ENCODE peak calls at places on chromosomes 7 and 10, in six cellular contexts. B, T, F, N, Y and L are unnamed samples.

GRCh38 chr7:11584406-11585031 is 247.5 kb downstream of the THSD7A start:
- DNase-seq in B (no peak), T (no peak), F (no peak), N (no peak), Y (no peak), L (no peak)

GRCh38 chr7:155136619-155137243 is 66.6 kb downstream of the HTR5A start:
- DNase-seq in B (no peak), T (no peak), F (no peak), N (no peak), Y (no peak), L (no peak)

GRCh38 chr10:23457632-23458417 is 18.9 kb downstream of the OTUD1 start:
- DNase-seq in B (no peak), T (no peak), F (no peak), N (no peak), Y (no peak), L (no peak)

GRCh38 chr10:13917791-13918190 is 331.0 kb downstream of the PRPF18 start:
- DNase-seq in B (no peak), T (no peak), F (no peak), N (no peak), Y (no peak), L (no peak)

GRCh38 chr7:12712236-12712635 is 24.8 kb downstream of the ARL4A start:
- DNase-seq in B (no peak), T (no peak), F (no peak), N (no peak), Y (peak; percentile 69), L (peak; percentile 84)

GRCh38 chr10:31580646-31581045 is 261.6 kb downstream of the ZEB1 start:
- DNase-seq in B (no peak), T (no peak), F (no peak), N (no peak), Y (no peak), L (no peak)

GRCh38 chr7:114109299-114109698 is 190.5 kb upstream of the PPP1R3A start:
- DNase-seq in B (no peak), T (no peak), F (no peak), N (no peak), Y (no peak), L (no peak)

GRCh38 chr7:2633538-2634264 is 1.9 kb downstream of the TTYH3 start:
- DNase-seq in B (peak; percentile 50), T (no peak), F (peak; percentile 57), N (no peak), Y (peak; percentile 45), L (peak; percentile 95)

GRCh38 chr7:134885967-134886352 is 100.3 kb upstream of the AGBL3 start:
- DNase-seq in B (no peak), T (no peak), F (peak; percentile 44), N (no peak), Y (peak; percentile 52), L (peak; percentile 90)

GRCh38 chr7:51543801-51544553 is 227.4 kb upstream of the COBL start:
- DNase-seq in B (no peak), T (no peak), F (no peak), N (no peak), Y (no peak), L (no peak)

GRCh38 chr7:99733003-99733402 is 2.0 kb downstream of the CYP3A7 start:
- DNase-seq in B (no peak), T (no peak), F (no peak), N (no peak), Y (peak; percentile 28), L (no peak)

GRCh38 chr7:102404005-102404861 is 8.1 kb downstream of the PRKRIP1 start:
- DNase-seq in B (peak; percentile 50), T (no peak), F (peak; percentile 80), N (peak; percentile 78), Y (peak; percentile 64), L (peak; percentile 89)

GRCh38 chr7:157018328-157018996 is 8.0 kb upstream of the MNX1 start:
- DNase-seq in B (no peak), T (no peak), F (no peak), N (no peak), Y (no peak), L (no peak)

GRCh38 chr10:103833731-103834365 is 21.5 kb downstream of the SH3PXD2A start:
- DNase-seq in B (no peak), T (no peak), F (peak; percentile 76), N (peak; percentile 14), Y (peak; percentile 88), L (peak; percentile 83)

GRCh38 chr7:92968502-92968901 is 132.1 kb upstream of the CDK6 start:
- DNase-seq in B (no peak), T (peak; percentile 15), F (no peak), N (no peak), Y (no peak), L (no peak)
- TF ChIP-seq MYC in B (no peak), T (no peak), F (no peak), N (no peak), Y (no peak), L (no peak)

DNA sequence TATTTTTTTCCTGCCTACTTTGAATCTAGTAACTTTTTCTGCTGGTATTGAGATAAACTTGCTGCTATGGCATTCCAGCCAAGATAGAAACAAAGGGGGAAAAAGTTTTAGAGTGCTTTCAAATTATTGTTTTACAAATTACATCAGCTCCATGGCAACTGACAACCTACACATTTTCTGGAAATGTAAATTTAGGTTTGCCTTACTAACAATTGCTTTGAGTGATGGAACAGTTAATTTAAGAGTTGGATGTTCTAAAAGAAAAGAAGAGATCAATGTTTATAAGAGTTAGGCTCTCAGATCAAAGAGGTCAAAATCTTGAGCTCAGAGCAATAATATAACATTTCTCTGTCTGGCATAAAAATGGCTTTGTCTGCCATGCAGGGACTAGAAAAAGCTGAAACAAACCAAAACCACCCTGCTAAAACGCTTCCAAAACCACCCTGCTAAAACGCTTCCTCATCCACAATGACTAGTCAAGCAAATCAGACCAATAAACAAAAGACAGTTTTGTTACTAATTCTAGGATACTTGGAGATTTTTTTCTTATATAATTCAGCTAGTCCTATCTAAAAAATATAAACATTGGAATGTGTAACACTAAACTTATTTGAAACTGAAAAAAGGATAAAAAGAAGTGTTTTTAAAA is 32.4 kb downstream of the ORC5 start:
- DNase-seq in B (peak; percentile 9), T (no peak), F (no peak), N (no peak), Y (no peak), L (no peak)
- TF ChIP-seq MAX in B (no peak), T (no peak), F (no peak), N (no peak), Y (no peak), L (no peak)

GRCh38 chr10:7856685-7857084 is 38.4 kb downstream of the TAF3 start:
- DNase-seq in B (no peak), T (no peak), F (no peak), N (no peak), Y (no peak), L (no peak)
- TF ChIP-seq MYC in B (no peak), T (no peak), F (no peak), N (no peak), Y (no peak), L (no peak)

GRCh38 chr10:132363921-132364593 is 32.1 kb downstream of the LRRC27 start:
- DNase-seq in B (peak; percentile 17), T (peak; percentile 13), F (peak; percentile 46), N (peak; percentile 40), Y (peak; percentile 45), L (peak; percentile 57)

GRCh38 chr10:132366006-132366405 is 31.0 kb upstream of the PWWP2B start:
- DNase-seq in B (no peak), T (no peak), F (no peak), N (no peak), Y (no peak), L (no peak)

GRCh38 chr10:132365102-132365501 is 31.9 kb upstream of the PWWP2B start:
- DNase-seq in B (no peak), T (no peak), F (no peak), N (no peak), Y (no peak), L (no peak)

GRCh38 chr10:132363376-132363775 is 31.4 kb downstream of the LRRC27 start:
- DNase-seq in B (no peak), T (no peak), F (no peak), N (no peak), Y (no peak), L (no peak)

GRCh38 chr10:132364594-132364970 is 32.4 kb upstream of the PWWP2B start:
- DNase-seq in B (no peak), T (no peak), F (no peak), N (no peak), Y (no peak), L (peak; percentile 41)
- TF ChIP-seq MAX in B (no peak), T (no peak), F (no peak), N (no peak), Y (no peak), L (no peak)

DNA sequence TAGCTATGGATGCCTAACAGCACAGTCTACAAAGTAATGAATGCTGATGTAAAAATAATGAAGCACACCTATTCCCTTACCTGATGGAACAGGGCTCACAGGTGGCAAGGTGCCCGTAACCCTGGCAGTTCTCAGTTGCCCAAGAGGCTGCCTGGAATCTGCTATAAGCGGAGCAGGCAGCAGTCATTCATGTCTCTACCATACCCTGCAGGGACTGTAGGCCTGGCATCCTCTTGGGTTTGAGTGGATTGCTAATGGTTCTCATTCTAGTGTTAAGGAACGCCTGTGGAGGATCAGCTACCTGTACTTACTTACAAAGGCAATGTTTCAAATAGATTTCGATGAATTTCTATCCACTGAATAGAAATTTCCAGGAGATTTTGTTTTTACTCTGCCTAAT is 38.4 kb downstream of the BAIAP2L1 start:
- DNase-seq in B (no peak), T (no peak), F (no peak), N (no peak), Y (no peak), L (no peak)
- TF ChIP-seq MYC in B (no peak), T (no peak), F (no peak), N (no peak), Y (no peak), L (no peak)

DNA sequence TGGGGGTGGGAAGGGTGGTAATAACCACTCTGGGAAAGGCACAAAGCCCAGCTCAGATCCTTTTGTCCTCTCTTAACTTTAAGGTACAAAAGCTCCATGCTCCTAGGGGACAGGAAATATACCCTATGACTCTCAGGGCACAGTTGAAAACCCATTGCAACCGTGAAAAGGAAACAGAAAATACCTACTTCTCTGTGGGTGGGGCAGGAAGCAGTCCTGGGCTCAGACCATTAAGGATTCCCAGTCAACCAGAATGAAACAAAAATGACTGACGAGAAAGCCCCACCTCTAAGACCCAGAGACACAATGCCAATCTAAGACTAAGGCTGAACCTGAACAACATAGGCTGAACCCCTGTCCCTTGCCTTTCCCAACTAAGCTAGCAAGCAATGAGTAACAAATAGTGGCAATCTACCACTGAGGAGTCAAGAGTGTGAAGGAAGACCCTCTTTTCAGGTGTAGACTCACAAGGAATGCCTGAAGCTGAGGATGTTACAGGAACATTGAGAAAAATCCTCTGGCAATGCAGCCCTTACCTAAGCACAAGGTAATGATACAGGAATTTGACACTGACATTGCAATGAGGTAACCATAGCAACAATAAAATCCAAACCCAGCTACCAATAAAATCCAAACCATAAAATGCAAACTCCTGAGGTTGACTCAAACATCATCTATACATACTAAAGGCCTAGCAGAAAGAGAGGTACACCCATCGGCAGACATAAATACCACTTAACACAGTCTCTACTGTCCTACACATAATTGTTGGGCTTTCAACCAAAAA is 380.1 kb downstream of the HPSE2 start:
- DNase-seq in B (no peak), T (no peak), F (no peak), N (no peak), Y (no peak), L (no peak)
- TF ChIP-seq MAX in B (no peak), T (no peak), F (no peak), N (no peak), Y (no peak), L (no peak)